ENCODE peak calls at places on chromosomes 5 and 9, in eight cellular contexts. One of them, this sample, is unnamed.
A peak's percentile ranks its signal among the peaks of the same experiment; 100 is the strongest.

GRCh38 chr5:68441309-68441708 is 225.8 kb downstream of the PIK3R1 start:
- ATAC-seq in natural killer cell: peak; percentile 53
- ATAC-seq in mucosa of descending colon: peak; percentile 44
- ATAC-seq in DND-41: peak; percentile 95
- ATAC-seq in Panc1: no peak
- ATAC-seq in activated T-cell treated with anti-CD3 and anti-CD28 coated beads, Interleukin-2, amount 50 U/mL, for 72 hours: peak; percentile 89
- ATAC-seq in CD4-positive, CD25-positive, alpha-beta regulatory T cell: no peak
- ATAC-seq in HCT116: no peak
- ATAC-seq in this sample: no peak

GRCh38 chr9:136700959-136701664 is 11.3 kb upstream of the DIPK1B start:
- ATAC-seq in Panc1: no peak
- ATAC-seq in DND-41: no peak
- ATAC-seq in mucosa of descending colon: peak; percentile 39
- ATAC-seq in CD4-positive, CD25-positive, alpha-beta regulatory T cell: peak; percentile 77
- ATAC-seq in natural killer cell: peak; percentile 91
- ATAC-seq in activated T-cell treated with anti-CD3 and anti-CD28 coated beads, Interleukin-2, amount 50 U/mL, for 72 hours: peak; percentile 96
- ATAC-seq in HCT116: no peak
- ATAC-seq in this sample: peak; percentile 4

GRCh38 chr5:120538644-120539043 is 74.5 kb downstream of the PRR16 start:
- ATAC-seq in HCT116: no peak
- ATAC-seq in DND-41: no peak
- ATAC-seq in mucosa of descending colon: no peak
- ATAC-seq in CD4-positive, CD25-positive, alpha-beta regulatory T cell: no peak
- ATAC-seq in activated T-cell treated with anti-CD3 and anti-CD28 coated beads, Interleukin-2, amount 50 U/mL, for 72 hours: no peak
- ATAC-seq in Panc1: no peak
- ATAC-seq in natural killer cell: no peak
- ATAC-seq in this sample: no peak

GRCh38 chr9:121098567-121099198 is 23.9 kb downstream of the CNTRL start:
- ATAC-seq in activated T-cell treated with anti-CD3 and anti-CD28 coated beads, Interleukin-2, amount 50 U/mL, for 72 hours: no peak
- ATAC-seq in CD4-positive, CD25-positive, alpha-beta regulatory T cell: no peak
- ATAC-seq in Panc1: no peak
- ATAC-seq in natural killer cell: no peak
- ATAC-seq in mucosa of descending colon: peak; percentile 24
- ATAC-seq in HCT116: no peak
- ATAC-seq in DND-41: no peak
- ATAC-seq in this sample: no peak

GRCh38 chr5:124948754-124949275 is 202.4 kb upstream of the ZNF608 start:
- ATAC-seq in CD4-positive, CD25-positive, alpha-beta regulatory T cell: no peak
- ATAC-seq in HCT116: no peak
- ATAC-seq in activated T-cell treated with anti-CD3 and anti-CD28 coated beads, Interleukin-2, amount 50 U/mL, for 72 hours: no peak
- ATAC-seq in mucosa of descending colon: no peak
- ATAC-seq in natural killer cell: no peak
- ATAC-seq in Panc1: no peak
- ATAC-seq in DND-41: no peak
- ATAC-seq in this sample: no peak

GRCh38 chr5:131357739-131358561 is 94.1 kb downstream of the CDC42SE2 start:
- ATAC-seq in mucosa of descending colon: peak; percentile 34
- ATAC-seq in natural killer cell: peak; percentile 60
- ATAC-seq in DND-41: no peak
- ATAC-seq in Panc1: peak; percentile 48
- ATAC-seq in activated T-cell treated with anti-CD3 and anti-CD28 coated beads, Interleukin-2, amount 50 U/mL, for 72 hours: peak; percentile 90
- ATAC-seq in CD4-positive, CD25-positive, alpha-beta regulatory T cell: peak; percentile 71
- ATAC-seq in HCT116: no peak
- ATAC-seq in this sample: no peak

GRCh38 chr5:116528519-116529234 is 45.9 kb downstream of the SEMA6A start:
- ATAC-seq in CD4-positive, CD25-positive, alpha-beta regulatory T cell: no peak
- ATAC-seq in DND-41: no peak
- ATAC-seq in Panc1: no peak
- ATAC-seq in natural killer cell: no peak
- ATAC-seq in HCT116: no peak
- ATAC-seq in mucosa of descending colon: no peak
- ATAC-seq in activated T-cell treated with anti-CD3 and anti-CD28 coated beads, Interleukin-2, amount 50 U/mL, for 72 hours: no peak
- ATAC-seq in this sample: no peak

GRCh38 chr5:78004559-78004958 is 228.4 kb upstream of the TBCA start:
- ATAC-seq in CD4-positive, CD25-positive, alpha-beta regulatory T cell: no peak
- ATAC-seq in HCT116: no peak
- ATAC-seq in DND-41: no peak
- ATAC-seq in mucosa of descending colon: no peak
- ATAC-seq in Panc1: no peak
- ATAC-seq in activated T-cell treated with anti-CD3 and anti-CD28 coated beads, Interleukin-2, amount 50 U/mL, for 72 hours: no peak
- ATAC-seq in natural killer cell: no peak
- ATAC-seq in this sample: no peak

GRCh38 chr5:76602094-76602726 is 21.0 kb downstream of the F2RL2 start:
- ATAC-seq in natural killer cell: no peak
- ATAC-seq in Panc1: no peak
- ATAC-seq in mucosa of descending colon: no peak
- ATAC-seq in activated T-cell treated with anti-CD3 and anti-CD28 coated beads, Interleukin-2, amount 50 U/mL, for 72 hours: no peak
- ATAC-seq in DND-41: no peak
- ATAC-seq in HCT116: peak; percentile 40
- ATAC-seq in CD4-positive, CD25-positive, alpha-beta regulatory T cell: no peak
- ATAC-seq in this sample: no peak

GRCh38 chr9:75147638-75148037 is 59.3 kb downstream of the OSTF1 start:
- ATAC-seq in DND-41: peak; percentile 82
- ATAC-seq in natural killer cell: peak; percentile 73
- ATAC-seq in Panc1: no peak
- ATAC-seq in CD4-positive, CD25-positive, alpha-beta regulatory T cell: peak; percentile 78
- ATAC-seq in activated T-cell treated with anti-CD3 and anti-CD28 coated beads, Interleukin-2, amount 50 U/mL, for 72 hours: peak; percentile 25
- ATAC-seq in mucosa of descending colon: peak; percentile 57
- ATAC-seq in HCT116: no peak
- ATAC-seq in this sample: no peak

GRCh38 chr5:131524431-131524830 is 110.6 kb downstream of the RAPGEF6 start:
- ATAC-seq in mucosa of descending colon: no peak
- ATAC-seq in CD4-positive, CD25-positive, alpha-beta regulatory T cell: no peak
- ATAC-seq in Panc1: no peak
- ATAC-seq in HCT116: no peak
- ATAC-seq in DND-41: no peak
- ATAC-seq in natural killer cell: no peak
- ATAC-seq in activated T-cell treated with anti-CD3 and anti-CD28 coated beads, Interleukin-2, amount 50 U/mL, for 72 hours: no peak
- ATAC-seq in this sample: no peak

GRCh38 chr5:91022518-91022917 is 360.6 kb downstream of the ARRDC3 start:
- ATAC-seq in natural killer cell: no peak
- ATAC-seq in activated T-cell treated with anti-CD3 and anti-CD28 coated beads, Interleukin-2, amount 50 U/mL, for 72 hours: no peak
- ATAC-seq in CD4-positive, CD25-positive, alpha-beta regulatory T cell: no peak
- ATAC-seq in HCT116: no peak
- ATAC-seq in DND-41: no peak
- ATAC-seq in mucosa of descending colon: peak; percentile 82
- ATAC-seq in Panc1: no peak
- ATAC-seq in this sample: no peak

GRCh38 chr9:69476016-69476415 is 151.0 kb downstream of the ENTREP1 start:
- ATAC-seq in activated T-cell treated with anti-CD3 and anti-CD28 coated beads, Interleukin-2, amount 50 U/mL, for 72 hours: peak; percentile 67
- ATAC-seq in mucosa of descending colon: no peak
- ATAC-seq in natural killer cell: peak; percentile 66
- ATAC-seq in CD4-positive, CD25-positive, alpha-beta regulatory T cell: no peak
- ATAC-seq in HCT116: no peak
- ATAC-seq in Panc1: no peak
- ATAC-seq in DND-41: peak; percentile 45
- ATAC-seq in this sample: peak; percentile 48

GRCh38 chr5:54360089-54360488 is 49.7 kb upstream of the ARL15 start:
- ATAC-seq in mucosa of descending colon: peak; percentile 21
- ATAC-seq in natural killer cell: no peak
- ATAC-seq in HCT116: no peak
- ATAC-seq in Panc1: peak; percentile 48
- ATAC-seq in DND-41: no peak
- ATAC-seq in CD4-positive, CD25-positive, alpha-beta regulatory T cell: no peak
- ATAC-seq in activated T-cell treated with anti-CD3 and anti-CD28 coated beads, Interleukin-2, amount 50 U/mL, for 72 hours: no peak
- ATAC-seq in this sample: no peak

GRCh38 chr9:38129366-38129765 is 60.3 kb upstream of the SHB start:
- ATAC-seq in CD4-positive, CD25-positive, alpha-beta regulatory T cell: no peak
- ATAC-seq in activated T-cell treated with anti-CD3 and anti-CD28 coated beads, Interleukin-2, amount 50 U/mL, for 72 hours: no peak
- ATAC-seq in Panc1: no peak
- ATAC-seq in natural killer cell: no peak
- ATAC-seq in DND-41: no peak
- ATAC-seq in mucosa of descending colon: no peak
- ATAC-seq in HCT116: no peak
- ATAC-seq in this sample: no peak